ENCODE peak calls at places on chromosomes 3 and 15, in four cellular contexts. One of them, this sample, is unnamed.

GRCh38 chr3:57852896-57853295 is 96.8 kb downstream of the SLMAP start:
- DNase-seq in GM12891: no peak
- DNase-seq in GM12878: no peak
- DNase-seq in K562: no peak
- DNase-seq in this sample: no peak

GRCh38 chr3:60742606-60743145 is 508.6 kb downstream of the FHIT start:
- DNase-seq in GM12891: no peak
- DNase-seq in GM12878: no peak
- DNase-seq in K562: no peak
- DNase-seq in this sample: no peak

GRCh38 chr15:34336947-34337556 is 529 bp downstream of the SLC12A6 start:
- DNase-seq in GM12891: no peak
- DNase-seq in K562: no peak
- DNase-seq in GM12878: no peak
- DNase-seq in this sample: no peak

GRCh38 chr3:59290358-59290757 is 240.5 kb upstream of the CFAP20DC start:
- DNase-seq in K562: no peak
- DNase-seq in GM12878: no peak
- DNase-seq in GM12891: no peak
- DNase-seq in this sample: no peak

GRCh38 chr15:29162411-29162810 is 107.2 kb downstream of the NSMCE3 start:
- DNase-seq in GM12878: no peak
- DNase-seq in GM12891: no peak
- DNase-seq in K562: no peak
- DNase-seq in this sample: no peak

GRCh38 chr15:65184305-65184943 is 718 bp downstream of the CLPX start:
- DNase-seq in GM12891: peak
- DNase-seq in K562: peak
- DNase-seq in GM12878: no peak
- DNase-seq in this sample: peak

GRCh38 chr3:166282931-166283330 is 445.7 kb upstream of the BCHE start:
- DNase-seq in K562: no peak
- DNase-seq in GM12891: no peak
- DNase-seq in GM12878: no peak
- DNase-seq in this sample: no peak

GRCh38 chr3:152399374-152399773 is 130.6 kb downstream of the MBNL1 start:
- DNase-seq in K562: no peak
- DNase-seq in GM12891: no peak
- DNase-seq in GM12878: no peak
- DNase-seq in this sample: no peak

GRCh38 chr3:123724306-123724705 is 139.5 kb upstream of the HACD2 start:
- DNase-seq in GM12878: no peak
- DNase-seq in GM12891: no peak
- DNase-seq in K562: peak
- DNase-seq in this sample: no peak

GRCh38 chr3:179794355-179794754 is 141.5 kb downstream of the USP13 start:
- DNase-seq in GM12878: no peak
- DNase-seq in K562: no peak
- DNase-seq in GM12891: no peak
- DNase-seq in this sample: no peak

GRCh38 chr3:37148208-37148607 is 26.2 kb downstream of the LRRFIP2 start:
- DNase-seq in K562: no peak
- DNase-seq in GM12891: no peak
- DNase-seq in GM12878: no peak
- DNase-seq in this sample: no peak

GRCh38 chr3:4950351-4950784 is 28.9 kb upstream of the BHLHE40 start:
- DNase-seq in K562: no peak
- DNase-seq in GM12878: no peak
- DNase-seq in GM12891: no peak
- DNase-seq in this sample: peak

GRCh38 chr3:123305192-123305591 is 103.4 kb downstream of the SEC22A start:
- DNase-seq in GM12891: no peak
- DNase-seq in GM12878: no peak
- DNase-seq in K562: no peak
- DNase-seq in this sample: no peak

GRCh38 chr3:14336414-14337285 is 65.8 kb upstream of the SLC6A6 start:
- DNase-seq in GM12878: no peak
- DNase-seq in GM12891: no peak
- DNase-seq in K562: no peak
- DNase-seq in this sample: peak

GRCh38 chr3:24123596-24123995 is 178.5 kb downstream of the NR1D2 start:
- DNase-seq in GM12891: no peak
- DNase-seq in K562: no peak
- DNase-seq in GM12878: no peak
- DNase-seq in this sample: no peak
- TF ChIP-seq SPI1 in GM12891: no peak
- TF ChIP-seq SPI1 in K562: no peak
- TF ChIP-seq SPI1 in GM12878: no peak
- TF ChIP-seq SPI1 in this sample: no peak

DNA sequence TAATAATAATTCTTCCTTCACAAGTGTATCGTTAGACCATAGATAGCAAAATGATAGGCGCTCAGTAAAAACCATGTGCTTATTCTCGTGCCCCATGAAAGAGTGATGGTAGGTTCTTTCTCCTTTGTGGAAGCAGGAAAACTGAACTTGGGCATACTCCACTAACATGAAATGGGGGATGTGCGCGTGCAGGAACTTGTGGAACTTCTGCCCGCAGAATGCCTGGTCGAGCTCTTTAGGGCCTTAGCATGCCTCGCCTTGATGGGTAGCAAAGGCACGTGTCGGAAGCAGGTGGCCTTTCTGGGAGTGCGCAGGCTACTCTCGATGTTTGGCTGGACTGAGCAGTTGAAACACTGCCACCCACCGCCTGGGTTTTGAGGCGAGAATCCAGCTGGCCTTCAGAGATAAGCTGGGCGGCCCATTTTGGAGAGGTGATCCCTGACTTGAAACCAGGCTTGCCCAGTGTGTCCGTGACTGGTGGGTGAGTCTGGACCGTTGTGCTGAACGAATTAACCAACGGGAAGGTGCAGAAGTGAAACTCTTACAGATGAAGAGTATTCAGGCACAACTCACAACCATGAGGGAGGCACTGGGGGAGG is 821 bp downstream of the PCCB start:
- DNase-seq in GM12878: peak
- DNase-seq in K562: peak
- DNase-seq in GM12891: peak
- DNase-seq in this sample: peak
- TF ChIP-seq SPI1 in GM12878: peak
- TF ChIP-seq SPI1 in K562: no peak
- TF ChIP-seq SPI1 in GM12891: peak
- TF ChIP-seq SPI1 in this sample: no peak

DNA sequence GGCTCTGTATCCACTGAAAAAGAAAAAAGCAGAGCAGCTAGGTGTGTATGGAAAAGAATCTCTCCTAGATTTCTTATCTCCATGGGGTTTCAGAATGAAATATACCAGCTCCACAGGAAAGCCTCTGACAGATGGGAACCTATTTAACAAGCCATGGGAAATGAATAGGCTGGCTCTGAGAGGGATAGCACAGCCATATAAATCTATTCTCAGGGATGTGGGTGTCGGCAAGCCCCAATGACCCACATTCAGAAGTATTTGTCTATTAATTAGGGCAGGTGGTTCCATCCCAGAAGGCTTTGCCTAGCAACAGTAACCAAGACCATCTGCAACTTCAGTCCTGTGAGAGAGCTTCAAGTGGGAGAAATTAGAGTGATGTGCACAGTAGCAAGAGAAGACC is 694.1 kb downstream of the AGBL1 start:
- DNase-seq in K562: no peak
- DNase-seq in GM12891: no peak
- DNase-seq in GM12878: no peak
- DNase-seq in this sample: no peak
- TF ChIP-seq SPI1 in K562: no peak
- TF ChIP-seq SPI1 in GM12891: no peak
- TF ChIP-seq SPI1 in GM12878: no peak
- TF ChIP-seq SPI1 in this sample: no peak

DNA sequence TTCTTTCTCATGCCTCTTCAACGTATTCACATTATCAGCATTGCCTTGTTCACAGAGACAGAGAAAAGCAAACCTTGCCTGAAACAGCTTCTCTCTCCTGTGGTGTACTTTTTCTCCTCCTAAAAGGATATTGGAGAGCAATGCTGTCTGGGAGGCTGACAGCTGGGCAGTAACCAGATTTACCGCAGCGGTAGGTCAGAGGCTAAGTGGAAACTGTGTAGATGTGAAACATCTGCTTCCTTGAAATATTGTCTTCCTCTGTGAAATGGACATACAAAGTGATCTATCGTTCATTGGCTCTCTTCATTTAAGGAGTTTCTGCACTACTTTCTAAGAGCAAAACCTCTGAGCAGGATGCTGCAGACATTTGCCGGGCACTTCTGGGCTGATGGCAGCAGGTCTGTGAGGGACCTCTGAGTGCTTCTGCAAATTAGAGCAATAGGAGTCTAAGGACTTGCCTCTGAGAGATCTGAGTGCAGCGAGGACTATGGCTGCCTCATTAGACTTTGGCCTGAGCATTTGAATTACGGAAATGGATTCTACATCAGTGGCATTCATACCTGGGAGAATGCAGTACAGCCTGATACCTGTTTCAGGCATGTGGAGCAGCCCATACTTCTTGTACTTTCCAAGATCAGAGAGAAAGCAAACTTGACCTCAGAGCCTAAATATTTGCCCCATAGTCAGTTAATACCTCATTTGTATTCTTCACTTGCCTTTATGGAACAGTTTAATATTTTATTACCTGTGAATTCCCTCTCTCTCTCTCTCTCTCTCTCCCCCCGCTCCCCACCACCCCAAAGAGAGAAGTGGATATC is 260.5 kb upstream of the TPRG1 start:
- DNase-seq in K562: no peak
- DNase-seq in GM12891: no peak
- DNase-seq in GM12878: no peak
- DNase-seq in this sample: no peak
- TF ChIP-seq SPI1 in K562: no peak
- TF ChIP-seq SPI1 in GM12891: no peak
- TF ChIP-seq SPI1 in GM12878: no peak
- TF ChIP-seq SPI1 in this sample: no peak

DNA sequence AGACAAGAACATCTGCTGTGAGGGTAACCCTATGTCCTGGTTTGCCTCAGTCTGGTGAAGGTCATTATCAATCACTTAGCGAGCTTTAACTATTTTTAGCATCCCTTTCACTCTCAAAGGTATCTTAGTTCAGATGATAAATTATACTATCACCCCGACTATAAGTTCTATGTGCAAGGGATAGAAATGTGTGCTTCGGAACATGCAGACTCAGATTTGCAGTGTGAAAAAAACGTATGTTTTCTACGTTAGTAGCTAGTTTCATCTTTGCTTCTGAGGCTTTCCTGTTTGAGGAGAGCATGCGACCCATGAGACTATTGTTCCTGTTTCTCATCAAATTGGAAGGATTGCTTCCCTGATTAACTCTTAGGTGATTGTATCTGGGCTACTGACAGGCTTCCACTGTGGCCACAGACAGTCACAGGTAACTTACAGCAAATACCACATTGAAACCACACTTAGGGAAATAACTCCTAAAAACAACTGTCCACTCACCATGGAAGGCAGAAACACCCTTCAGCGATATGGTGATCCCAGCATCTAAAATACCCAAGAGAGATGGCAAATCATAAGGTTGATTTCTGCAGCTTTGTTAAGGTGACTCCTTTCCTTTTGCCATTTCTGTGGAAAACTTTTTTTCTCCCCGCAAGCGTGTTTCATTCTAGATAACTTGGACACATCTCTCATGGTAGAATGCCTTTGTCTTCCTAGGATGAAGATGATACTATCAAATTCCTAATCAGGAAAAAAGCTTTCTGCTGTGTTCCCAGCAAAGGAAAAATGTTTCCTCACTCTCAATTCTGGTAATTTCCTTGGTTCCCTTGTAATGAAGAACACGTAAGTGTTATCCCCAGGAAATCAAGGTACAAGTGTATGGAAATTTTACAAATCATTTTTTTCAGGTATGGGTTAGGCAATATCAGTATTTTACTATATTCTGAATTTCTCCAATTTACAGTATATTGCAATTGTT is 5.2 kb downstream of the GCSAM start:
- DNase-seq in GM12878: peak
- DNase-seq in K562: no peak
- DNase-seq in GM12891: no peak
- DNase-seq in this sample: no peak
- TF ChIP-seq SPI1 in GM12878: no peak
- TF ChIP-seq SPI1 in K562: no peak
- TF ChIP-seq SPI1 in GM12891: no peak
- TF ChIP-seq SPI1 in this sample: no peak